ENCODE peak calls at places on chromosomes 7 and 10, in ten cellular contexts. B is fibroblast of lung, V is endodermal cell, Q is neural crest cell, R is WTC11, C is epithelial cell of esophagus, J is foreskin fibroblast, M is HCT116, L is OCI-LY7, A is IMR-90. Y is an unnamed sample.

GRCh38 chr10:76301950-76302349 is 870.5 kb downstream of the LRMDA start:
- DNase-seq in B (no peak), V (no peak), Q (no peak), R (no peak), C (peak), J (no peak), M (no peak), L (no peak), A (no peak), Y (no peak)

GRCh38 chr7:30648744-30649540 is 33.3 kb downstream of the CRHR2 start:
- DNase-seq in B (no peak), V (no peak), Q (no peak), R (no peak), C (no peak), J (no peak), M (no peak), L (no peak), A (no peak), Y (no peak)

GRCh38 chr7:44081266-44081748 is 1.0 kb downstream of the POLM start:
- DNase-seq in B (no peak), V (no peak), Q (no peak), R (no peak), C (no peak), J (no peak), M (no peak), L (peak), A (no peak), Y (no peak)

GRCh38 chr7:106593028-106593417 is 67.9 kb downstream of the CCDC71L start:
- DNase-seq in B (no peak), V (no peak), Q (no peak), R (no peak), C (no peak), J (no peak), M (no peak), L (no peak), A (no peak), Y (no peak)

GRCh38 chr10:124152139-124152780 is 58.9 kb upstream of the CHST15 start:
- DNase-seq in B (peak), V (peak), Q (no peak), R (no peak), C (peak), J (peak), M (peak), L (no peak), A (peak), Y (peak)

GRCh38 chr7:84455788-84456187 is 261.2 kb upstream of the SEMA3A start:
- DNase-seq in B (peak), V (no peak), Q (no peak), R (no peak), C (peak), J (peak), M (no peak), L (no peak), A (peak), Y (no peak)

GRCh38 chr10:69345402-69345801 is 67.1 kb downstream of the HK1 start:
- DNase-seq in B (no peak), V (peak), Q (no peak), R (no peak), C (no peak), J (no peak), M (no peak), L (peak), A (no peak), Y (no peak)

GRCh38 chr7:2525931-2526630 is 6.5 kb downstream of the LFNG start:
- DNase-seq in B (no peak), V (peak), Q (no peak), R (no peak), C (no peak), J (no peak), M (no peak), L (no peak), A (no peak), Y (no peak)

GRCh38 chr7:98084631-98085030 is 22.0 kb upstream of the LMTK2 start:
- DNase-seq in B (no peak), V (peak), Q (no peak), R (no peak), C (peak), J (no peak), M (no peak), L (no peak), A (no peak), Y (no peak)

GRCh38 chr7:12771378-12771877 is 84.0 kb downstream of the ARL4A start:
- DNase-seq in B (peak), V (no peak), Q (peak), R (no peak), C (peak), J (peak), M (no peak), L (no peak), A (peak), Y (peak)

GRCh38 chr7:157555308-157555707 is 218.5 kb downstream of the DNAJB6 start:
- DNase-seq in B (peak), V (peak), Q (no peak), R (peak), C (no peak), J (no peak), M (no peak), L (no peak), A (no peak), Y (peak)

GRCh38 chr10:92517034-92517655 is 56.7 kb downstream of the IDE start:
- DNase-seq in B (peak), V (peak), Q (peak), R (peak), C (peak), J (peak), M (peak), L (peak), A (peak), Y (peak)

GRCh38 chr7:18693401-18693800 is 197.9 kb downstream of the HDAC9 start:
- DNase-seq in B (peak), V (peak), Q (no peak), R (no peak), C (peak), J (peak), M (peak), L (no peak), A (peak), Y (peak)

GRCh38 chr10:131163444-131163843 is 148.1 kb downstream of the TCERG1L start:
- DNase-seq in B (no peak), V (no peak), Q (no peak), R (no peak), C (no peak), J (no peak), M (no peak), L (no peak), A (no peak), Y (no peak)

GRCh38 chr10:1933215-1933614 is 195.9 kb upstream of the ADARB2 start:
- DNase-seq in B (no peak), V (no peak), Q (no peak), R (no peak), C (no peak), J (no peak), M (no peak), L (no peak), A (no peak), Y (no peak)

GRCh38 chr7:150978136-150978789 is at the start of gene KCNH2:
- DNase-seq in B (no peak), V (peak), Q (peak), R (peak), C (no peak), J (no peak), M (no peak), L (peak), A (no peak), Y (no peak)

GRCh38 chr10:99172950-99173349 is 62.7 kb downstream of the HPSE2 start:
- DNase-seq in B (no peak), V (no peak), Q (no peak), R (no peak), C (no peak), J (no peak), M (no peak), L (no peak), A (no peak), Y (no peak)

GRCh38 chr7:68058014-68058413 is 1061.4 kb downstream of the TYW1 start:
- DNase-seq in B (no peak), V (peak), Q (no peak), R (no peak), C (no peak), J (no peak), M (no peak), L (no peak), A (no peak), Y (no peak)

GRCh38 chr10:77386833-77387232 is 250.8 kb downstream of the KCNMA1 start:
- DNase-seq in B (peak), V (peak), Q (no peak), R (no peak), C (peak), J (peak), M (no peak), L (no peak), A (peak), Y (no peak)

GRCh38 chr7:98166668-98166970 is 44.6 kb upstream of the BHLHA15 start:
- DNase-seq in B (no peak), V (no peak), Q (no peak), R (no peak), C (no peak), J (no peak), M (no peak), L (no peak), A (no peak), Y (no peak)

GRCh38 chr7:142785841-142786250 is 15.1 kb downstream of the PRSS2 start:
- DNase-seq in B (no peak), V (no peak), Q (no peak), R (no peak), C (no peak), J (no peak), M (no peak), L (no peak), A (no peak), Y (no peak)

GRCh38 chr7:119413314-119413805 is 859.6 kb upstream of the KCND2 start:
- DNase-seq in B (no peak), V (no peak), Q (no peak), R (no peak), C (no peak), J (no peak), M (no peak), L (no peak), A (no peak), Y (no peak)

GRCh38 chr7:128022631-128023532 is 8.4 kb downstream of the LRRC4 start:
- DNase-seq in B (peak), V (no peak), Q (no peak), R (no peak), C (peak), J (peak), M (no peak), L (no peak), A (peak), Y (peak)

GRCh38 chr7:110522751-110523200 is 568.2 kb upstream of the LRRN3 start:
- DNase-seq in B (peak), V (peak), Q (no peak), R (no peak), C (peak), J (no peak), M (no peak), L (no peak), A (no peak), Y (peak)

GRCh38 chr10:98265403-98266378 is 2.3 kb downstream of the LOXL4 start:
- DNase-seq in B (no peak), V (no peak), Q (no peak), R (no peak), C (peak), J (no peak), M (no peak), L (no peak), A (no peak), Y (no peak)

GRCh38 chr10:117005454-117006055 is 568 bp upstream of the SHTN1 start:
- DNase-seq in B (peak), V (peak), Q (peak), R (peak), C (no peak), J (no peak), M (peak), L (no peak), A (no peak), Y (peak)

GRCh38 chr7:107613948-107614347 is 33.9 kb downstream of the BCAP29 start:
- DNase-seq in B (peak), V (no peak), Q (no peak), R (no peak), C (no peak), J (no peak), M (no peak), L (no peak), A (no peak), Y (no peak)

GRCh38 chr10:43420369-43421200 is 11.6 kb upstream of the HNRNPF start:
- DNase-seq in B (peak), V (peak), Q (peak), R (peak), C (peak), J (peak), M (no peak), L (peak), A (peak), Y (peak)

GRCh38 chr10:34804306-34804705 is 10.8 kb downstream of the PARD3 start:
- DNase-seq in B (peak), V (no peak), Q (no peak), R (no peak), C (peak), J (no peak), M (no peak), L (no peak), A (peak), Y (peak)

GRCh38 chr10:86851329-86852207 is 95.1 kb downstream of the BMPR1A start:
- DNase-seq in B (peak), V (no peak), Q (no peak), R (no peak), C (peak), J (peak), M (no peak), L (no peak), A (peak), Y (no peak)

GRCh38 chr10:128028508-128029279 is 97.5 kb downstream of the MKI67 start:
- DNase-seq in B (peak), V (no peak), Q (no peak), R (no peak), C (no peak), J (no peak), M (no peak), L (no peak), A (no peak), Y (no peak)

GRCh38 chr7:101995121-101995520 is 177.7 kb downstream of the CUX1 start:
- DNase-seq in B (no peak), V (no peak), Q (no peak), R (no peak), C (no peak), J (no peak), M (no peak), L (peak), A (no peak), Y (no peak)

GRCh38 chr10:73841526-73842285 is 30.3 kb upstream of the NDST2 start:
- DNase-seq in B (peak), V (no peak), Q (no peak), R (no peak), C (no peak), J (peak), M (no peak), L (no peak), A (peak), Y (no peak)

GRCh38 chr10:98361131-98361633 is 53.8 kb downstream of the PYROXD2 start:
- DNase-seq in B (peak), V (peak), Q (peak), R (no peak), C (peak), J (peak), M (no peak), L (no peak), A (peak), Y (no peak)

GRCh38 chr10:28879875-28880381 is 202.6 kb downstream of the BAMBI start:
- DNase-seq in B (no peak), V (no peak), Q (no peak), R (no peak), C (no peak), J (no peak), M (no peak), L (no peak), A (no peak), Y (no peak)

GRCh38 chr10:47354162-47354561 is 6.0 kb downstream of the RBP3 start:
- DNase-seq in B (peak), V (no peak), Q (no peak), R (no peak), C (no peak), J (no peak), M (no peak), L (no peak), A (peak), Y (peak)

DNA sequence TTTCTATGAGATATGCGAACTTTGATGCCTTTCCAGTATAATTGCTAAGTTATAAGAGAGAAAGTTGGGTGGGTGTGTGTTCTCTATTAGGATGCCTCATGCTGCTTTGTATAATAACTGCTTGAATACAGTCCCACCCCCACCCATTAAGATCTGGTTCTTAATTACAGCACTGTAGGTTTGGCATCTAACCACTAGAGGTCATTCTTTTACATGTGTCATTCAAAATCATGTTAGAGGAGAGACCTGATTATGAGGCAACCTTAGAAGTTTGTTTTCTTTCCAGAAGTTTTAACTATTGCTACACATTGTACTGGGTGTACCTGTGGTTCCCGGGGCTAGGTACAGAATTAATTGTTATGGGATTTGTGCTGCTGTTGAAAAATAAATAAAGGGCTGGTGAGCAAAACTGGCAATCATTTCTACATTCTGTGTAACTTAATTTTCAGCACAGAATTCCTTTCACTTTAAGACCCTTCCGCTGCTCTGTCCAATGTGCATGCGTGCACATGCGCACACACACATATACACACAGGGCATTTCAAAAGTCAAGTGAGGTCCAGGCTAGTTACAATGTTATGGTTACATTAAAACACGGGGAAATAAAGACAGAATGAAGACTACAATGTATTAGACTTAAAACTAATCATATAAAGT is 1156.3 kb downstream of the SORCS3 start:
- DNase-seq in B (no peak), V (no peak), Q (no peak), R (no peak), C (peak), J (no peak), M (peak), L (peak), A (no peak), Y (no peak)
- TF ChIP-seq CTCF in B (no peak), V (peak), Q (peak), R (peak), C (peak), J (no peak), M (peak), L (peak), A (no peak), Y (no peak)

DNA sequence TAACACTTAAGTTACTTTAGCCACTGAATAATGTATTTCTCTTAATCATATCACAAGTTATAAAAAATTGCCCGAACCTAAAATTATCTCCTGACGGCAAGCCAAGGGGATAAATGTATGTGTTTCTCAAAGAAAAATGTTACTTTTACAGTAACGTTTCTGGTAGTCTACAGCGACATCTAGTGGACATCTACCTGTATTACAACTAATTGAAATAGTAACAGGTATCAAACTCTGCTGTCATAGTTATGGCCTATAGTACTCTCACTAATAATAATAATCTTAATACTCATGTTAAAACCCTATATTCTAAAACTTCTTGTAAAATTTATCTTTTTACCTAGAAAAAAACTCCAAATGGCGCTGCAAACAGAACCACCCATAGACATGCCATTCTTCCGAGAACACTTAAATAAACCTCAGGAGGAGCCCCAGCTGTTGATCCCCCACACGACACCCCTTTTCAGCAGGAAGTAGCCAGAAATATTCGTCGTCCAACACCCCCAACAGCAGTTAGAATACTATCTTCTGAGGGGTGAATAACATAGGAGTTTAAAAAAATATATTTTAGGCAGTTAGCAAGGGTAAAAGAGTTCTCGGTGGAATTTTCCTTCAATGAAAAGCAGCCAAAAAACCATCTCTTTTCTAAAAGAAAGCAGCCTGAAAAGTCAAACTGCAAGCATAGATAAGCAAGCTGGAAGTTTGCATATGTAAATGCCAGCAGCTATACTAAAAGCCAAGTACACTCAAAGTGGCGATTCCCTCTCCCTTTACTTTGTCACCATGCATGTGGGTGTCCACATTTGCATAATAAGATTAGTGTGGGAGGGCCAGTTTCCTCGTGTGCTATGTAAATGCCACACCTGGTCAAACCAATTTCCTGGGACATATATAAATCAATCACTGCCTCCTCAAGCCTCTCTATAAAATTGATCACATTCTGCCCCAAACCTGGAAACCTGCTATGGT is 40.5 kb upstream of the ZNF107 start:
- DNase-seq in B (no peak), V (no peak), Q (no peak), R (no peak), C (no peak), J (no peak), M (no peak), L (peak), A (no peak), Y (no peak)
- TF ChIP-seq CTCF in B (peak), V (peak), Q (peak), R (peak), C (peak), J (peak), M (peak), L (peak), A (peak), Y (no peak)

DNA sequence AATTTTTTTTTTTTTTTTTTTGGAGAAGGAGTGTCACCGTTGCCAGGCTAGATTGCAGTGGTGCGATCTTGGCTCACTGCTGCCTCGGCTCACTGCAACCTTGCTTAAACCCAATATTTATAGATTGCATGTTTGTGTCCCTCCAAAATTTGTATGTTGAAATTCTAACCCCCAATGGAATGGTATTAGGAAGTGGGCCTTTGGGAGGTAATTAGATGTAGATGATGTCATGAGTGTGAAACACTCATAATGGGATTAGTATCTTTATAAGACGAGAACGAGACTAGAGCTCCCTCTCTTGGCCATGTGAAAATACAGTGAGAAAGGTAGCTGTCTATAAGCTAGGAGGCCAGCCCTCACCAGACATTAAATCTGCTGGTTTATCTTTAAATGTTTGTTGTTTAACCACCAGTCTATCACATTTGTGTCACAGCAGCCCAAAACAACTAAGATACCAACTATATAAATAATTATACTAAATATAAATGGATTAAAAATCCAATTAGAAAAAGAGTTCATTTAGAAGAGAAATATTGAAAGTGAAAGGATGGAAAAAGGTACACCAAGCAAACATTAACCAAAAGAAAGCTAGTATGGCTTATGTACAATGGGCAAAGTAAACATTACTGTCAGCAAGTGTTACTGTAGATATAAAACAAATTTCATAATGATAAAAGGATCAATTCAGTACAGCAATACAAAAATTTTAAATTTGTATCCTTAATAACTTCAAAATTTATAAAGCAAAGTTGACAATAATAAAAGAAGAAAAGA is 9.3 kb downstream of the TCAF1 start:
- DNase-seq in B (peak), V (peak), Q (no peak), R (no peak), C (peak), J (peak), M (peak), L (peak), A (peak), Y (peak)
- TF ChIP-seq CTCF in B (peak), V (peak), Q (peak), R (peak), C (peak), J (peak), M (peak), L (peak), A (peak), Y (peak)

GRCh38 chr10:23535381-23535780 is 96.5 kb downstream of the OTUD1 start:
- DNase-seq in B (no peak), V (no peak), Q (no peak), R (no peak), C (no peak), J (no peak), M (no peak), L (no peak), A (no peak), Y (no peak)
- TF ChIP-seq CTCF in B (no peak), V (peak), Q (no peak), R (no peak), C (peak), J (no peak), M (peak), L (peak), A (no peak), Y (peak)

Y was measured in Calu3.